ENCODE peak calls at places on chromosomes 12 and 14, in six cellular contexts. V is mesothelial cell of epicardium, T is SK-N-SH, E is neural crest cell, A is AG09319, W is lung. X is an unnamed sample.

GRCh38 chr12:108468149-108468968 is 46.7 kb upstream of the FICD start:
- DNase-seq in W (no peak), E (peak), V (no peak), T (no peak), A (no peak), X (no peak)

GRCh38 chr12:64147860-64148259 is 74.2 kb downstream of the KICS2 start:
- DNase-seq in V (no peak), W (no peak), E (no peak), A (no peak), T (no peak), X (no peak)

GRCh38 chr14:95039993-95040348 is 117.4 kb downstream of the DICER1 start:
- DNase-seq in E (no peak), V (no peak), T (no peak), A (no peak), W (peak), X (no peak)

GRCh38 chr12:11917501-11917900 is 153.2 kb upstream of the BCL2L14 start:
- DNase-seq in E (no peak), T (no peak), V (no peak), A (no peak), W (no peak), X (no peak)

GRCh38 chr14:49972840-49973239 is 80.0 kb downstream of the ARF6 start:
- DNase-seq in V (no peak), A (peak), E (no peak), W (peak), T (no peak), X (no peak)

GRCh38 chr12:60710246-60710645 is 1114.4 kb downstream of the SLC16A7 start:
- DNase-seq in V (no peak), T (no peak), W (no peak), A (no peak), E (no peak), X (no peak)

GRCh38 chr14:55867726-55868125 is 250.5 kb upstream of the PELI2 start:
- DNase-seq in E (no peak), A (no peak), W (no peak), V (no peak), T (no peak), X (no peak)

GRCh38 chr12:52063986-52064649 is 5.7 kb upstream of the ATG101 start:
- DNase-seq in V (no peak), T (no peak), A (no peak), W (no peak), E (no peak), X (no peak)

GRCh38 chr14:79516009-79516408 is 695.3 kb downstream of the DIO2 start:
- DNase-seq in E (no peak), A (no peak), W (no peak), T (peak), V (no peak), X (no peak)

GRCh38 chr14:50122291-50122690 is 5.9 kb upstream of the VCPKMT start:
- DNase-seq in W (no peak), T (no peak), E (no peak), A (no peak), V (no peak), X (no peak)

GRCh38 chr14:22163051-22163450 is 426.0 kb downstream of the DAD1 start:
- DNase-seq in W (no peak), A (no peak), E (no peak), T (no peak), V (no peak), X (no peak)
- TF ChIP-seq CTCF in W (no peak), A (no peak), E (peak), T (peak), V (no peak), X (no peak)

GRCh38 chr12:73935817-73936216 is 601.8 kb upstream of the ATXN7L3B start:
- DNase-seq in V (no peak), A (no peak), T (no peak), E (no peak), W (no peak), X (no peak)
- TF ChIP-seq CTCF in V (no peak), A (no peak), T (peak), E (peak), W (no peak), X (no peak)

GRCh38 chr12:129413295-129413694 is 490.5 kb downstream of the TMEM132D start:
- DNase-seq in T (no peak), A (no peak), E (no peak), W (no peak), V (no peak), X (no peak)
- TF ChIP-seq CTCF in T (no peak), A (no peak), E (no peak), W (no peak), V (no peak), X (no peak)

GRCh38 chr12:62407587-62407986 is 59.0 kb upstream of the MON2 start:
- DNase-seq in W (no peak), A (no peak), T (no peak), V (no peak), E (no peak), X (no peak)

GRCh38 chr12:62414180-62414579 is 52.4 kb upstream of the MON2 start:
- DNase-seq in A (no peak), T (no peak), V (no peak), E (no peak), W (no peak), X (no peak)

GRCh38 chr12:62409068-62409467 is 57.6 kb upstream of the MON2 start:
- DNase-seq in W (no peak), V (no peak), E (no peak), A (no peak), T (no peak), X (no peak)
- TF ChIP-seq CTCF in W (no peak), V (no peak), E (no peak), A (no peak), T (no peak), X (no peak)

GRCh38 chr14:67280506-67280905 is 39.3 kb downstream of the PALS1 start:
- DNase-seq in W (no peak), E (no peak), V (no peak), T (no peak), A (no peak), X (no peak)

GRCh38 chr14:67270933-67271332 is 29.7 kb downstream of the PALS1 start:
- DNase-seq in T (no peak), W (no peak), V (no peak), E (no peak), A (no peak), X (no peak)

GRCh38 chr14:67270354-67270753 is 29.1 kb downstream of the PALS1 start:
- DNase-seq in A (no peak), T (no peak), V (no peak), E (no peak), W (no peak), X (no peak)

DNA sequence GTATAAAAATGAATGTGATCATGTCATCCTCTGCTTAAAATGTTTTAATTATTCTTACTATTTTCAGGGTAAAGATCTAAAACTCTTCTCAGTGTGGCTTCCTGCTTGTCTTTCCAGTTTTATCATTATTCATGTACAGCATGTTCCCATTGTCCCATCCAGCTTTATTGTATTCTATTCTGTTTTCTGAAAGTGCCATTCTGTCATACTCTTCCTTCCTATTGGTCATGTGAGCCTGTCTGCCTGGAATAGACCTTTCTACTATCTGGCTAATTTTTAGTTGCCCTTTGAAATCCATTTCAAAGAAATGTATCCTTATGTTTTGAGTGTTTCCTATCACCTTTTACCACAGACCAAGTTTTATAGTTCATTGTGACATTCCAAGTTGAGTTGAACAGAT is 34.9 kb downstream of the PALS1 start:
- DNase-seq in A (no peak), T (no peak), W (no peak), V (no peak), E (no peak), X (no peak)
- TF ChIP-seq CTCF in A (no peak), T (no peak), W (no peak), V (no peak), E (no peak), X (no peak)

DNA sequence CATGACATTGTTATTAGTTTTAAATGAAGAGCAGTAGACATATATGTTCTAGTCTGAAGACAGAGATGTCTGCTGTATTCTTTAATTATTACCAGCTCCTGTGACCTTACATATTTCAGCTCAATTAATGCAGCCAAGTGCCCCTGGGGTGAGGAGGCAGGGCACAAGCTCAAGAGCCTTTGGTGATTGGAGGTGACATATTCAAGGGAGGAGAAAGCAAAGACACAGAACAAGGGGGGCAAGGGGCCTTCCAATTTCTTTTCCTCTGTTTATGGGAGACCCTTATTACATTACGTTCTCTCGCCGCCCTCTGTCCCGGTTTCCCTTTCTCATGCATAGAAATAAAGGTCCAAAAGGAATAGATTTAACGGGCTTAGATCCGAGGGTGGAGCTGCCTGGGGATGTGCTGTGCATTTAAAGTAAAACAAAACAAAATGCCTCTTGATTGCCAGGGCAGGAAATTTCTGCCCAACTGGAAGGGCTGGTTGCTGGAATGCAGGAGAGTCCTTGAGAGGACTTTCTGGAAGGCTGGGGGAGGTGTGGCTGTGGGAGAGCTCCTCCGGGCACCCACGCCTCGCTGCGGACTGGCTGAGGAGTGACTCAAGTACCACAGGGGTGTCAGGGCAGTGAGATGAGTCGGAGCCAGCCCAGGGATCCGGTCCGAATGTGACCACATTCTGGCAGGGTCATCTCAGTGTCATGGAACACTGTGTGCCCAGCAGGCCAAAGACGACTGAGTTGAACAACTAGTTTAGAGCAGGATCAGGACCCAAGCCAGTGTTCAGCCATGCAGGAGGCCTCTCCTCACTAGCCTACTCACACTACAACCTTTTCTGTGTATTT is 32.1 kb upstream of the GSG1 start:
- DNase-seq in A (peak), T (no peak), W (peak), V (peak), E (no peak), X (no peak)
- TF ChIP-seq CTCF in A (peak), T (peak), W (no peak), V (no peak), E (no peak), X (no peak)